ENCODE peak calls at places on chromosomes 16 and 17, in seven cellular contexts. One of them, this sample, is unnamed.

GRCh38 chr17:4110152-4110551 is 32.7 kb downstream of the ZZEF1 start:
- DNase-seq in heart left ventricle: no peak
- DNase-seq in foreskin fibroblast: peak
- DNase-seq in OCI-LY7: no peak
- DNase-seq in GM12865: no peak
- DNase-seq in H1: no peak
- DNase-seq in fibroblast of the aortic adventitia: peak
- DNase-seq in this sample: no peak

GRCh38 chr16:47258874-47259461 is 115.2 kb upstream of the NETO2 start:
- DNase-seq in foreskin fibroblast: peak
- DNase-seq in heart left ventricle: no peak
- DNase-seq in H1: no peak
- DNase-seq in GM12865: peak
- DNase-seq in fibroblast of the aortic adventitia: peak
- DNase-seq in OCI-LY7: peak
- DNase-seq in this sample: peak

GRCh38 chr16:11613381-11614303 is 26.9 kb upstream of the LITAF start:
- DNase-seq in GM12865: peak
- DNase-seq in heart left ventricle: peak
- DNase-seq in H1: no peak
- DNase-seq in fibroblast of the aortic adventitia: no peak
- DNase-seq in foreskin fibroblast: no peak
- DNase-seq in OCI-LY7: peak
- DNase-seq in this sample: peak

GRCh38 chr16:11949527-11949926 is 7.7 kb upstream of the NPIPB2 start:
- DNase-seq in heart left ventricle: no peak
- DNase-seq in fibroblast of the aortic adventitia: peak
- DNase-seq in foreskin fibroblast: peak
- DNase-seq in H1: no peak
- DNase-seq in OCI-LY7: peak
- DNase-seq in GM12865: peak
- DNase-seq in this sample: peak

GRCh38 chr17:69175812-69176517 is 34.3 kb upstream of the ABCA6 start:
- DNase-seq in heart left ventricle: no peak
- DNase-seq in H1: no peak
- DNase-seq in foreskin fibroblast: peak
- DNase-seq in fibroblast of the aortic adventitia: peak
- DNase-seq in GM12865: no peak
- DNase-seq in OCI-LY7: no peak
- DNase-seq in this sample: no peak

GRCh38 chr17:8862213-8863056 is 5.0 kb downstream of the PIK3R6 start:
- DNase-seq in fibroblast of the aortic adventitia: no peak
- DNase-seq in heart left ventricle: no peak
- DNase-seq in OCI-LY7: no peak
- DNase-seq in H1: no peak
- DNase-seq in GM12865: no peak
- DNase-seq in foreskin fibroblast: no peak
- DNase-seq in this sample: no peak

GRCh38 chr17:70099267-70099666 is 24.2 kb downstream of the KCNJ16 start:
- DNase-seq in fibroblast of the aortic adventitia: no peak
- DNase-seq in foreskin fibroblast: no peak
- DNase-seq in GM12865: no peak
- DNase-seq in heart left ventricle: no peak
- DNase-seq in OCI-LY7: peak
- DNase-seq in H1: no peak
- DNase-seq in this sample: no peak

GRCh38 chr17:74280093-74280513 is 6.1 kb downstream of the DNAI2 start:
- DNase-seq in GM12865: peak
- DNase-seq in foreskin fibroblast: no peak
- DNase-seq in H1: no peak
- DNase-seq in OCI-LY7: no peak
- DNase-seq in heart left ventricle: peak
- DNase-seq in fibroblast of the aortic adventitia: no peak
- DNase-seq in this sample: peak

GRCh38 chr17:47733047-47733413 is at the start of gene TBX21:
- DNase-seq in GM12865: peak
- DNase-seq in H1: no peak
- DNase-seq in heart left ventricle: peak
- DNase-seq in foreskin fibroblast: no peak
- DNase-seq in OCI-LY7: peak
- DNase-seq in fibroblast of the aortic adventitia: no peak
- DNase-seq in this sample: peak

GRCh38 chr16:79792952-79793351 is 192.4 kb upstream of the MAF start:
- DNase-seq in foreskin fibroblast: no peak
- DNase-seq in GM12865: no peak
- DNase-seq in OCI-LY7: no peak
- DNase-seq in fibroblast of the aortic adventitia: no peak
- DNase-seq in heart left ventricle: no peak
- DNase-seq in H1: no peak
- DNase-seq in this sample: no peak

GRCh38 chr17:32487460-32488176 is 825 bp downstream of the CDK5R1 start:
- DNase-seq in OCI-LY7: no peak
- DNase-seq in H1: no peak
- DNase-seq in foreskin fibroblast: no peak
- DNase-seq in fibroblast of the aortic adventitia: no peak
- DNase-seq in heart left ventricle: peak
- DNase-seq in GM12865: peak
- DNase-seq in this sample: peak

GRCh38 chr16:80466024-80466986 is 74.5 kb upstream of the DYNLRB2 start:
- DNase-seq in heart left ventricle: peak
- DNase-seq in H1: peak
- DNase-seq in fibroblast of the aortic adventitia: peak
- DNase-seq in GM12865: peak
- DNase-seq in OCI-LY7: peak
- DNase-seq in foreskin fibroblast: peak
- DNase-seq in this sample: peak

GRCh38 chr17:37212184-37212583 is 163.6 kb upstream of the C17orf78 start:
- DNase-seq in OCI-LY7: no peak
- DNase-seq in H1: no peak
- DNase-seq in fibroblast of the aortic adventitia: peak
- DNase-seq in foreskin fibroblast: no peak
- DNase-seq in heart left ventricle: no peak
- DNase-seq in GM12865: no peak
- DNase-seq in this sample: no peak

GRCh38 chr16:71479420-71479819 is 9.7 kb downstream of the ZNF19 start:
- DNase-seq in heart left ventricle: no peak
- DNase-seq in foreskin fibroblast: peak
- DNase-seq in H1: no peak
- DNase-seq in GM12865: peak
- DNase-seq in fibroblast of the aortic adventitia: peak
- DNase-seq in OCI-LY7: peak
- DNase-seq in this sample: peak

GRCh38 chr17:64242633-64243032 is 20.4 kb downstream of the TEX2 start:
- DNase-seq in heart left ventricle: no peak
- DNase-seq in fibroblast of the aortic adventitia: no peak
- DNase-seq in foreskin fibroblast: no peak
- DNase-seq in GM12865: no peak
- DNase-seq in OCI-LY7: no peak
- DNase-seq in H1: no peak
- DNase-seq in this sample: no peak

GRCh38 chr16:19001788-19002187 is 18.1 kb downstream of the TMC7 start:
- DNase-seq in H1: no peak
- DNase-seq in OCI-LY7: no peak
- DNase-seq in fibroblast of the aortic adventitia: peak
- DNase-seq in foreskin fibroblast: peak
- DNase-seq in heart left ventricle: no peak
- DNase-seq in GM12865: no peak
- DNase-seq in this sample: no peak

GRCh38 chr16:50473375-50473945 is 74.7 kb upstream of the NKD1 start:
- DNase-seq in heart left ventricle: no peak
- DNase-seq in foreskin fibroblast: no peak
- DNase-seq in GM12865: peak
- DNase-seq in OCI-LY7: no peak
- DNase-seq in fibroblast of the aortic adventitia: no peak
- DNase-seq in H1: no peak
- DNase-seq in this sample: peak

GRCh38 chr16:54546481-54546880 is 259.9 kb upstream of the IRX3 start:
- DNase-seq in GM12865: no peak
- DNase-seq in fibroblast of the aortic adventitia: peak
- DNase-seq in OCI-LY7: no peak
- DNase-seq in H1: no peak
- DNase-seq in heart left ventricle: no peak
- DNase-seq in foreskin fibroblast: no peak
- DNase-seq in this sample: no peak

GRCh38 chr16:81279375-81279774 is 35.4 kb upstream of the GAN start:
- DNase-seq in GM12865: no peak
- DNase-seq in heart left ventricle: no peak
- DNase-seq in OCI-LY7: no peak
- DNase-seq in foreskin fibroblast: peak
- DNase-seq in fibroblast of the aortic adventitia: peak
- DNase-seq in H1: no peak
- DNase-seq in this sample: no peak

GRCh38 chr17:1137465-1137894 is 42.3 kb downstream of the ABR start:
- DNase-seq in OCI-LY7: no peak
- DNase-seq in fibroblast of the aortic adventitia: no peak
- DNase-seq in foreskin fibroblast: no peak
- DNase-seq in H1: no peak
- DNase-seq in heart left ventricle: no peak
- DNase-seq in GM12865: no peak
- DNase-seq in this sample: peak

GRCh38 chr16:30040221-30040620 is 9.2 kb upstream of the TLCD3B start:
- DNase-seq in heart left ventricle: no peak
- DNase-seq in fibroblast of the aortic adventitia: no peak
- DNase-seq in H1: no peak
- DNase-seq in foreskin fibroblast: no peak
- DNase-seq in OCI-LY7: no peak
- DNase-seq in GM12865: no peak
- DNase-seq in this sample: no peak

GRCh38 chr16:30046588-30046987 is 15.5 kb upstream of the TLCD3B start:
- DNase-seq in heart left ventricle: no peak
- DNase-seq in foreskin fibroblast: no peak
- DNase-seq in GM12865: no peak
- DNase-seq in H1: no peak
- DNase-seq in fibroblast of the aortic adventitia: no peak
- DNase-seq in OCI-LY7: no peak
- DNase-seq in this sample: no peak

GRCh38 chr16:30046178-30046577 is 15.1 kb upstream of the TLCD3B start:
- DNase-seq in H1: no peak
- DNase-seq in foreskin fibroblast: no peak
- DNase-seq in GM12865: no peak
- DNase-seq in OCI-LY7: no peak
- DNase-seq in heart left ventricle: no peak
- DNase-seq in fibroblast of the aortic adventitia: no peak
- DNase-seq in this sample: no peak

DNA sequence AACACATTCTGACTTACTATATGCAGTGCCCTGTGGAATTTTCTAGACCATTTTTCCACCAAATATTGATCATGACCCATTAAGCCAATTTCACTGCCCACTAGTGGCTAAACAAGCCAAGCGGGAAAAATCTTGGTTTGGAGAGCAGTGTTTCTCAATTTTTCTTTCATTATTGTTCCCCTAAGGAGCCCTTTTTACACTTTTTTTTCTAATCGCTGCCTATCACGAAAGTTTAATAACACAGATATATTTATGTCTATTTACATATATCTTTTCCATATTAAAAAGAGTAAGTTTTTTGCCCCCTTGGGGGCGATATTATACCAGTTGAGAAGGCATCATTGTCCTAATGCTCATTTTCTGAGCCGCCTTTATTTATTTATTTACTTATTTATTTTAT is 10.8 kb upstream of the TLCD3B start:
- DNase-seq in foreskin fibroblast: no peak
- DNase-seq in H1: no peak
- DNase-seq in OCI-LY7: peak
- DNase-seq in fibroblast of the aortic adventitia: peak
- DNase-seq in GM12865: no peak
- DNase-seq in heart left ventricle: no peak
- DNase-seq in this sample: no peak
- TF ChIP-seq CTCF in foreskin fibroblast: peak
- TF ChIP-seq CTCF in H1: peak
- TF ChIP-seq CTCF in OCI-LY7: peak
- TF ChIP-seq CTCF in fibroblast of the aortic adventitia: peak
- TF ChIP-seq CTCF in GM12865: no peak
- TF ChIP-seq CTCF in heart left ventricle: peak
- TF ChIP-seq CTCF in this sample: peak

GRCh38 chr17:29565643-29566472 is 979 bp downstream of the ABHD15 start:
- DNase-seq in heart left ventricle: no peak
- DNase-seq in fibroblast of the aortic adventitia: no peak
- DNase-seq in GM12865: peak
- DNase-seq in foreskin fibroblast: no peak
- DNase-seq in OCI-LY7: peak
- DNase-seq in H1: no peak
- DNase-seq in this sample: peak
- TF ChIP-seq CTCF in heart left ventricle: no peak
- TF ChIP-seq CTCF in fibroblast of the aortic adventitia: no peak
- TF ChIP-seq CTCF in GM12865: no peak
- TF ChIP-seq CTCF in foreskin fibroblast: no peak
- TF ChIP-seq CTCF in OCI-LY7: peak
- TF ChIP-seq CTCF in H1: peak
- TF ChIP-seq CTCF in this sample: no peak

GRCh38 chr17:11302395-11302932 is 61.5 kb downstream of the SHISA6 start:
- DNase-seq in fibroblast of the aortic adventitia: no peak
- DNase-seq in H1: no peak
- DNase-seq in OCI-LY7: no peak
- DNase-seq in foreskin fibroblast: no peak
- DNase-seq in heart left ventricle: no peak
- DNase-seq in GM12865: no peak
- DNase-seq in this sample: no peak

GRCh38 chr17:11303773-11304394 is 62.9 kb downstream of the SHISA6 start:
- DNase-seq in foreskin fibroblast: no peak
- DNase-seq in fibroblast of the aortic adventitia: no peak
- DNase-seq in GM12865: no peak
- DNase-seq in OCI-LY7: no peak
- DNase-seq in H1: no peak
- DNase-seq in heart left ventricle: no peak
- DNase-seq in this sample: no peak

GRCh38 chr17:11300201-11300600 is 59.2 kb downstream of the SHISA6 start:
- DNase-seq in H1: no peak
- DNase-seq in GM12865: no peak
- DNase-seq in heart left ventricle: no peak
- DNase-seq in foreskin fibroblast: no peak
- DNase-seq in OCI-LY7: no peak
- DNase-seq in fibroblast of the aortic adventitia: no peak
- DNase-seq in this sample: no peak

GRCh38 chr17:11298401-11298800 is 57.4 kb downstream of the SHISA6 start:
- DNase-seq in foreskin fibroblast: no peak
- DNase-seq in heart left ventricle: no peak
- DNase-seq in fibroblast of the aortic adventitia: no peak
- DNase-seq in H1: no peak
- DNase-seq in GM12865: no peak
- DNase-seq in OCI-LY7: no peak
- DNase-seq in this sample: no peak

DNA sequence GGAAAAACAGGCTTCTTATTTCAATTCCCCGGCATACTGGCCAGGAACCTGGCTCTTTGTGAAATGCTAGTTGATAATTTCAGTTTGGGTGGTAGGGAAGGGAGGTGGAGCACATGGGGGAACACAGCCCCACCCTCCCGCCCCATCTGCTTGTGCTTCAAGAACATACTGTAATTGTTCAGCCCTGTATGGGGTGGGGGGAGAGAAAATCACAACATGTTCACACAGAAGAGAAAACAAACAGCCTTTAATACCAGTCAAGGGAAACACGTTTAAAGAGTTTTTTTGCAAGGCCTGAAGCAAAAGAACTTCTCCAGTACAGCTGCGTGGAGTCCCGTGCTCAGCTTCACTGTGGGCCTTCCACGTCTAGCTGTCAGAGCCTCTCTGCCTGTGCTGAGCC is 59.7 kb downstream of the SHISA6 start:
- DNase-seq in H1: no peak
- DNase-seq in foreskin fibroblast: no peak
- DNase-seq in fibroblast of the aortic adventitia: no peak
- DNase-seq in heart left ventricle: no peak
- DNase-seq in GM12865: no peak
- DNase-seq in OCI-LY7: no peak
- DNase-seq in this sample: no peak
- TF ChIP-seq CTCF in H1: no peak
- TF ChIP-seq CTCF in foreskin fibroblast: no peak
- TF ChIP-seq CTCF in fibroblast of the aortic adventitia: no peak
- TF ChIP-seq CTCF in heart left ventricle: no peak
- TF ChIP-seq CTCF in GM12865: no peak
- TF ChIP-seq CTCF in OCI-LY7: no peak
- TF ChIP-seq CTCF in this sample: no peak

GRCh38 chr16:8634991-8635736 is 13.7 kb downstream of the METTL22 start:
- DNase-seq in foreskin fibroblast: no peak
- DNase-seq in OCI-LY7: peak
- DNase-seq in heart left ventricle: no peak
- DNase-seq in GM12865: no peak
- DNase-seq in fibroblast of the aortic adventitia: peak
- DNase-seq in H1: peak
- DNase-seq in this sample: no peak
- TF ChIP-seq CTCF in foreskin fibroblast: peak
- TF ChIP-seq CTCF in OCI-LY7: peak
- TF ChIP-seq CTCF in heart left ventricle: no peak
- TF ChIP-seq CTCF in GM12865: no peak
- TF ChIP-seq CTCF in fibroblast of the aortic adventitia: peak
- TF ChIP-seq CTCF in H1: peak
- TF ChIP-seq CTCF in this sample: no peak

This sample was measured in activated CD8-positive, alpha-beta T cell treated with anti-CD3 and anti-CD28 coated beads for 36 hours.